ENCODE peak calls at places on chromosomes 1 and 21, in seven cellular contexts. T, P, D, C, E, I and Z are unnamed samples.

GRCh38 chr1:185010361-185010760 is 35.0 kb upstream of the RNF2 start:
- DNase-seq in T (no peak), P (no peak), D (no peak), C (no peak), E (no peak), I (no peak), Z (no peak)

GRCh38 chr1:68232354-68233148 is at the start of gene WLS:
- DNase-seq in T (peak; percentile 81), P (no peak), D (peak; percentile 80), C (peak; percentile 40), E (peak; percentile 56), I (no peak), Z (peak; percentile 85)

GRCh38 chr1:24111998-24112380 is at the start of gene MYOM3:
- DNase-seq in T (no peak), P (no peak), D (no peak), C (no peak), E (peak; percentile 20), I (no peak), Z (no peak)

GRCh38 chr21:41662161-41662560 is 104.7 kb downstream of the RIPK4 start:
- DNase-seq in T (no peak), P (no peak), D (no peak), C (no peak), E (no peak), I (no peak), Z (no peak)

GRCh38 chr1:76005755-76006154 is 68.8 kb upstream of the ST6GALNAC3 start:
- DNase-seq in T (no peak), P (no peak), D (no peak), C (no peak), E (no peak), I (no peak), Z (peak; percentile 25)

GRCh38 chr21:35352066-35352770 is 303.1 kb upstream of the RUNX1 start:
- DNase-seq in T (no peak), P (no peak), D (peak; percentile 71), C (no peak), E (peak; percentile 92), I (no peak), Z (peak; percentile 37)

GRCh38 chr1:233114159-233114558 is 163.7 kb downstream of the NTPCR start:
- DNase-seq in T (no peak), P (no peak), D (peak; percentile 55), C (no peak), E (peak; percentile 24), I (no peak), Z (peak; percentile 67)

GRCh38 chr1:12601690-12602632 is 16.0 kb downstream of the DHRS3 start:
- DNase-seq in T (no peak), P (peak; percentile 66), D (peak; percentile 97), C (no peak), E (peak; percentile 95), I (no peak), Z (peak; percentile 96)

GRCh38 chr1:110298991-110299390 is 40.2 kb upstream of the RBM15 start:
- DNase-seq in T (no peak), P (no peak), D (peak; percentile 27), C (no peak), E (peak; percentile 53), I (no peak), Z (no peak)

GRCh38 chr1:1032428-1032827 is 12.5 kb downstream of the AGRN start:
- DNase-seq in T (no peak), P (no peak), D (no peak), C (no peak), E (no peak), I (no peak), Z (no peak)

GRCh38 chr1:231959225-231959884 is 332.8 kb downstream of the DISC1 start:
- DNase-seq in T (no peak), P (no peak), D (no peak), C (no peak), E (peak; percentile 82), I (no peak), Z (no peak)

GRCh38 chr1:169288011-169288414 is 79.6 kb downstream of the NME7 start:
- DNase-seq in T (no peak), P (no peak), D (peak; percentile 17), C (no peak), E (peak; percentile 68), I (no peak), Z (peak; percentile 28)

GRCh38 chr1:228814091-228814610 is 78.9 kb downstream of the RHOU start:
- DNase-seq in T (no peak), P (no peak), D (no peak), C (no peak), E (no peak), I (peak; percentile 21), Z (peak; percentile 46)

GRCh38 chr1:65527211-65527610 is 106.7 kb downstream of the LEPR start:
- DNase-seq in T (no peak), P (no peak), D (peak; percentile 41), C (no peak), E (peak; percentile 76), I (no peak), Z (peak; percentile 61)

GRCh38 chr1:9601942-9602793 is 13.5 kb downstream of the TMEM201 start:
- DNase-seq in T (no peak), P (no peak), D (no peak), C (no peak), E (no peak), I (no peak), Z (no peak)

GRCh38 chr1:41488599-41488905 is 4.1 kb upstream of the EDN2 start:
- DNase-seq in T (no peak), P (no peak), D (no peak), C (no peak), E (no peak), I (no peak), Z (no peak)

DNA sequence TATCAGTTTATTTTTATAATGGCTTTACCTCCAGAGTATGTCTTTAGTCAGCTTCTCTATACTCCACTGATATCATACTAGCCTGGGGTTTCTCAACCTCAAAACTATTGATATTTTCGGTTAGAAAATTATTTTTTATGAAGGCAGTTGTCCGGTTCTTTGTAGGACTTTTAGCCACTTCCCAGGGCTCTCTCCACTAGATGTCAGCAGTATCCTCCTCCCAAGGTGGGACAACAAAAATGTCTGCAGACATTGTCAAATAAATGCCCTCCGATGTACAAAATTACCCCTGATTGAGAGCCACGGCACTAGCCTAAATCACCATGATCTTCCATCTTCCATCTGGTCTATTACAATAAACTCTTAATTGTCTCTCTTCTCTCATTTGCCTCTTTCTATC is 4.1 kb upstream of the GRIK1 start:
- DNase-seq in T (no peak), P (no peak), D (no peak), C (no peak), E (no peak), I (no peak), Z (no peak)
- TF ChIP-seq CTCF in T (no peak), P (peak; percentile 34), D (no peak), C (no peak), E (no peak), I (no peak), Z (no peak)

GRCh38 chr1:147177611-147178370 is 5.5 kb upstream of the PRKAB2 start:
- DNase-seq in T (no peak), P (no peak), D (peak; percentile 73), C (no peak), E (peak; percentile 31), I (no peak), Z (peak; percentile 73)
- H3K4me3 ChIP-seq in T (no peak overlapping the region), P (no peak overlapping the region), D (peak overlapping the region; percentile 25), C (peak overlapping the region; percentile 55), E (peak overlapping the region; percentile 25), I (no peak overlapping the region), Z (no peak overlapping the region)

GRCh38 chr1:48870596-48870995 is 93.9 kb upstream of the BEND5 start:
- DNase-seq in T (no peak), P (no peak), D (no peak), C (no peak), E (no peak), I (no peak), Z (no peak)

GRCh38 chr1:48873944-48874343 is 97.3 kb upstream of the BEND5 start:
- DNase-seq in T (no peak), P (no peak), D (no peak), C (no peak), E (peak; percentile 10), I (no peak), Z (no peak)

GRCh38 chr1:48875736-48876135 is 99.0 kb upstream of the BEND5 start:
- DNase-seq in T (no peak), P (no peak), D (no peak), C (no peak), E (no peak), I (no peak), Z (no peak)

GRCh38 chr1:48878191-48878940 is 101.7 kb upstream of the BEND5 start:
- DNase-seq in T (no peak), P (no peak), D (peak; percentile 31), C (no peak), E (peak; percentile 93), I (no peak), Z (peak; percentile 28)

DNA sequence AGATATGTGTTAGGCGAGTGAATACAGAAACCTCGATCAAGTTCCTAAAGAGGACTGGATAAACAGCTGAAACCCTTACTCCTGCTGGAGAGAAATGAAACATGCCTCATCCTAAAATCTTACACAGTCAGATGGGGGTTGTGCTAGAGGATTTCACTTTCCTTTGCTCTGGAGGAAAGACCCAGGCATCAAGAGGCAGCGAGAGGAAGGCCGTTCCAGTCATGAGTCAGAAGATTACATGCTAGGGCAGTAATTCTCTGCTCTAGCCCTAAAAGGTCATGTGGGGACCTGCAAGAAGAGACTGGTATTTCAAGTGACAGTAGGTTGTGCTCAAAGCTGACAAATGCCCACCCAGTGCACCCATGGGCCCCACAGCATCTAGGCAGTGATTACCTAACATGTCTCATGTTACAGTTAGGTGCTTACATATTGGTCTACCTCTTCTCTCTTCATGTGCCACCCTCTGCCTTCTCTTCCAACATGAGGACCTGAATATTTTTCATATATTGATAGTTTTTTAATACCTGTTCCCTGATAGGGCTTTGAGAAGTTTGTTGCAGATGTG is 99.6 kb upstream of the BEND5 start:
- DNase-seq in T (no peak), P (no peak), D (no peak), C (no peak), E (peak; percentile 62), I (no peak), Z (no peak)
- TF ChIP-seq CTCF in T (no peak), P (no peak), D (no peak), C (no peak), E (peak; percentile 36), I (no peak), Z (no peak)

GRCh38 chr1:25564777-25565176 is 21.4 kb downstream of the LDLRAP1 start:
- DNase-seq in T (no peak), P (no peak), D (no peak), C (no peak), E (no peak), I (no peak), Z (no peak)

GRCh38 chr1:25562101-25562927 is 18.9 kb downstream of the LDLRAP1 start:
- DNase-seq in T (no peak), P (no peak), D (no peak), C (no peak), E (no peak), I (peak; percentile 93), Z (no peak)

GRCh38 chr1:25561426-25562100 is 18.2 kb downstream of the LDLRAP1 start:
- DNase-seq in T (no peak), P (no peak), D (no peak), C (no peak), E (no peak), I (no peak), Z (no peak)

GRCh38 chr1:25563330-25564215 is 20.2 kb downstream of the LDLRAP1 start:
- DNase-seq in T (no peak), P (no peak), D (no peak), C (no peak), E (no peak), I (no peak), Z (no peak)

DNA sequence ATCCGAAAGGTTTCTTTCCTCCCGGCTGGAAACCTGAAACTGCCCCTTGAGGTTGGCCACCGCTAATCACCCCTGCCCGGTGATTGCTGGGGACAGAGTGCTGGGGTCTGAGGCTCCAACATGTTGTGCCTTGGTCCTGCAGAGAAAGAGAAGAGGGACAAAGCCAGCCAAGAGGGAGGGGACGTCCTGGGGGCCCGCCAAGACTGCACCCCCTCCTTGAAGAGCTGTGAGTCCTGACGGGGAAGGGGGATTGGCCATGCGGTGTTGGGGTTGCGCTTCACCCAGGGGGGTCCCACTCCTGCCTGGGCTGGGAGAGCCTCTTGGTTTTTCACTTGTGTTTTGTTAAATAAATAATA is 19.5 kb downstream of the LDLRAP1 start:
- DNase-seq in T (no peak), P (no peak), D (no peak), C (no peak), E (no peak), I (peak; percentile 66), Z (no peak)
- H3K4me3 ChIP-seq in T (no peak overlapping the region), P (no peak overlapping the region), D (no peak overlapping the region), C (no peak overlapping the region), E (no peak overlapping the region), I (peak overlapping the region; percentile 85), Z (no peak overlapping the region)